ENCODE peak calls at places on chromosomes 16 and 17, in ten cellular contexts. One of them, this sample, is unnamed.

GRCh38 chr17:43200127-43200526 is 11.5 kb upstream of the TMEM106A start:
- DNase-seq in OCI-M1: no peak
- DNase-seq in NCI-H1105: no peak
- DNase-seq in left colon: no peak
- DNase-seq in T-helper 2 cell: no peak
- DNase-seq in stomach: no peak
- DNase-seq in stimulated activated CD4-positive, alpha-beta T cell treated with anti-CD3 and anti-CD28 coated beads, TNF-alpha, amount 100 ng/mL, for 4 hours: no peak
- DNase-seq in HTR-8/SVneo: no peak
- DNase-seq in lower leg skin: no peak
- DNase-seq in psoas muscle: no peak
- DNase-seq in this sample: no peak

GRCh38 chr16:27977966-27978365 is 85.5 kb downstream of the GSG1L start:
- DNase-seq in lower leg skin: peak
- DNase-seq in T-helper 2 cell: no peak
- DNase-seq in OCI-M1: peak
- DNase-seq in left colon: no peak
- DNase-seq in psoas muscle: no peak
- DNase-seq in stomach: no peak
- DNase-seq in stimulated activated CD4-positive, alpha-beta T cell treated with anti-CD3 and anti-CD28 coated beads, TNF-alpha, amount 100 ng/mL, for 4 hours: no peak
- DNase-seq in HTR-8/SVneo: no peak
- DNase-seq in NCI-H1105: no peak
- DNase-seq in this sample: no peak

GRCh38 chr17:8222630-8223355 is 12.4 kb upstream of the AURKB start:
- DNase-seq in T-helper 2 cell: peak
- DNase-seq in NCI-H1105: peak
- DNase-seq in HTR-8/SVneo: peak
- DNase-seq in left colon: peak
- DNase-seq in OCI-M1: peak
- DNase-seq in stimulated activated CD4-positive, alpha-beta T cell treated with anti-CD3 and anti-CD28 coated beads, TNF-alpha, amount 100 ng/mL, for 4 hours: peak
- DNase-seq in psoas muscle: peak
- DNase-seq in stomach: peak
- DNase-seq in lower leg skin: peak
- DNase-seq in this sample: peak

GRCh38 chr16:27097671-27098275 is 31.0 kb downstream of the C16orf82 start:
- DNase-seq in lower leg skin: peak
- DNase-seq in HTR-8/SVneo: no peak
- DNase-seq in OCI-M1: no peak
- DNase-seq in psoas muscle: peak
- DNase-seq in stimulated activated CD4-positive, alpha-beta T cell treated with anti-CD3 and anti-CD28 coated beads, TNF-alpha, amount 100 ng/mL, for 4 hours: no peak
- DNase-seq in stomach: no peak
- DNase-seq in T-helper 2 cell: no peak
- DNase-seq in NCI-H1105: no peak
- DNase-seq in left colon: peak
- DNase-seq in this sample: no peak

GRCh38 chr17:43952724-43953666 is 745 bp downstream of the PYY start:
- DNase-seq in left colon: no peak
- DNase-seq in stomach: no peak
- DNase-seq in OCI-M1: no peak
- DNase-seq in NCI-H1105: no peak
- DNase-seq in T-helper 2 cell: no peak
- DNase-seq in HTR-8/SVneo: no peak
- DNase-seq in lower leg skin: no peak
- DNase-seq in stimulated activated CD4-positive, alpha-beta T cell treated with anti-CD3 and anti-CD28 coated beads, TNF-alpha, amount 100 ng/mL, for 4 hours: no peak
- DNase-seq in psoas muscle: no peak
- DNase-seq in this sample: no peak

GRCh38 chr16:85969591-85969990 is 70.6 kb downstream of the IRF8 start:
- DNase-seq in HTR-8/SVneo: peak
- DNase-seq in OCI-M1: no peak
- DNase-seq in lower leg skin: no peak
- DNase-seq in left colon: no peak
- DNase-seq in T-helper 2 cell: no peak
- DNase-seq in psoas muscle: no peak
- DNase-seq in stomach: no peak
- DNase-seq in stimulated activated CD4-positive, alpha-beta T cell treated with anti-CD3 and anti-CD28 coated beads, TNF-alpha, amount 100 ng/mL, for 4 hours: no peak
- DNase-seq in NCI-H1105: no peak
- DNase-seq in this sample: no peak

GRCh38 chr17:70040336-70040735 is 34.7 kb upstream of the KCNJ16 start:
- DNase-seq in HTR-8/SVneo: no peak
- DNase-seq in NCI-H1105: no peak
- DNase-seq in left colon: no peak
- DNase-seq in stimulated activated CD4-positive, alpha-beta T cell treated with anti-CD3 and anti-CD28 coated beads, TNF-alpha, amount 100 ng/mL, for 4 hours: no peak
- DNase-seq in T-helper 2 cell: no peak
- DNase-seq in stomach: no peak
- DNase-seq in lower leg skin: no peak
- DNase-seq in OCI-M1: no peak
- DNase-seq in psoas muscle: no peak
- DNase-seq in this sample: no peak

GRCh38 chr17:35566955-35567354 is 6.3 kb upstream of the SLFN14 start:
- DNase-seq in stomach: no peak
- DNase-seq in left colon: peak
- DNase-seq in HTR-8/SVneo: no peak
- DNase-seq in lower leg skin: no peak
- DNase-seq in OCI-M1: no peak
- DNase-seq in T-helper 2 cell: no peak
- DNase-seq in NCI-H1105: no peak
- DNase-seq in psoas muscle: no peak
- DNase-seq in stimulated activated CD4-positive, alpha-beta T cell treated with anti-CD3 and anti-CD28 coated beads, TNF-alpha, amount 100 ng/mL, for 4 hours: no peak
- DNase-seq in this sample: no peak

GRCh38 chr17:56718515-56718914 is 115.2 kb downstream of the C17orf67 start:
- DNase-seq in left colon: no peak
- DNase-seq in lower leg skin: no peak
- DNase-seq in HTR-8/SVneo: no peak
- DNase-seq in stimulated activated CD4-positive, alpha-beta T cell treated with anti-CD3 and anti-CD28 coated beads, TNF-alpha, amount 100 ng/mL, for 4 hours: no peak
- DNase-seq in T-helper 2 cell: no peak
- DNase-seq in NCI-H1105: no peak
- DNase-seq in OCI-M1: no peak
- DNase-seq in stomach: no peak
- DNase-seq in psoas muscle: no peak
- DNase-seq in this sample: no peak

GRCh38 chr17:76132574-76133338 is 8.3 kb downstream of the FOXJ1 start:
- DNase-seq in HTR-8/SVneo: no peak
- DNase-seq in stimulated activated CD4-positive, alpha-beta T cell treated with anti-CD3 and anti-CD28 coated beads, TNF-alpha, amount 100 ng/mL, for 4 hours: no peak
- DNase-seq in OCI-M1: no peak
- DNase-seq in NCI-H1105: peak
- DNase-seq in psoas muscle: no peak
- DNase-seq in T-helper 2 cell: no peak
- DNase-seq in stomach: peak
- DNase-seq in lower leg skin: no peak
- DNase-seq in left colon: peak
- DNase-seq in this sample: peak

GRCh38 chr17:57619061-57619937 is 125.8 kb downstream of the CCDC182 start:
- DNase-seq in HTR-8/SVneo: peak
- DNase-seq in psoas muscle: no peak
- DNase-seq in stimulated activated CD4-positive, alpha-beta T cell treated with anti-CD3 and anti-CD28 coated beads, TNF-alpha, amount 100 ng/mL, for 4 hours: no peak
- DNase-seq in T-helper 2 cell: no peak
- DNase-seq in stomach: no peak
- DNase-seq in left colon: no peak
- DNase-seq in lower leg skin: no peak
- DNase-seq in OCI-M1: no peak
- DNase-seq in NCI-H1105: no peak
- DNase-seq in this sample: no peak

GRCh38 chr17:60106377-60107059 is 27.8 kb upstream of the HEATR6 start:
- DNase-seq in HTR-8/SVneo: no peak
- DNase-seq in psoas muscle: no peak
- DNase-seq in stomach: no peak
- DNase-seq in lower leg skin: no peak
- DNase-seq in left colon: no peak
- DNase-seq in OCI-M1: peak
- DNase-seq in NCI-H1105: no peak
- DNase-seq in stimulated activated CD4-positive, alpha-beta T cell treated with anti-CD3 and anti-CD28 coated beads, TNF-alpha, amount 100 ng/mL, for 4 hours: no peak
- DNase-seq in T-helper 2 cell: no peak
- DNase-seq in this sample: peak

GRCh38 chr16:74573622-74574021 is 33.3 kb downstream of the GLG1 start:
- DNase-seq in left colon: no peak
- DNase-seq in T-helper 2 cell: no peak
- DNase-seq in NCI-H1105: no peak
- DNase-seq in stomach: no peak
- DNase-seq in OCI-M1: no peak
- DNase-seq in lower leg skin: no peak
- DNase-seq in psoas muscle: no peak
- DNase-seq in HTR-8/SVneo: no peak
- DNase-seq in stimulated activated CD4-positive, alpha-beta T cell treated with anti-CD3 and anti-CD28 coated beads, TNF-alpha, amount 100 ng/mL, for 4 hours: no peak
- DNase-seq in this sample: no peak

GRCh38 chr17:28551421-28552186 is 820 bp downstream of the UNC119 start:
- DNase-seq in lower leg skin: no peak
- DNase-seq in stomach: no peak
- DNase-seq in HTR-8/SVneo: peak
- DNase-seq in OCI-M1: no peak
- DNase-seq in stimulated activated CD4-positive, alpha-beta T cell treated with anti-CD3 and anti-CD28 coated beads, TNF-alpha, amount 100 ng/mL, for 4 hours: no peak
- DNase-seq in T-helper 2 cell: no peak
- DNase-seq in psoas muscle: no peak
- DNase-seq in NCI-H1105: no peak
- DNase-seq in left colon: no peak
- DNase-seq in this sample: peak

GRCh38 chr17:45246338-45246737 is 15.6 kb downstream of the SPATA32 start:
- DNase-seq in T-helper 2 cell: no peak
- DNase-seq in HTR-8/SVneo: no peak
- DNase-seq in OCI-M1: no peak
- DNase-seq in stomach: no peak
- DNase-seq in NCI-H1105: no peak
- DNase-seq in psoas muscle: no peak
- DNase-seq in lower leg skin: no peak
- DNase-seq in stimulated activated CD4-positive, alpha-beta T cell treated with anti-CD3 and anti-CD28 coated beads, TNF-alpha, amount 100 ng/mL, for 4 hours: no peak
- DNase-seq in left colon: no peak
- DNase-seq in this sample: no peak

GRCh38 chr17:32486091-32486700 is 597 bp upstream of the CDK5R1 start:
- DNase-seq in OCI-M1: peak
- DNase-seq in HTR-8/SVneo: peak
- DNase-seq in T-helper 2 cell: peak
- DNase-seq in NCI-H1105: peak
- DNase-seq in left colon: peak
- DNase-seq in psoas muscle: peak
- DNase-seq in stomach: peak
- DNase-seq in lower leg skin: no peak
- DNase-seq in stimulated activated CD4-positive, alpha-beta T cell treated with anti-CD3 and anti-CD28 coated beads, TNF-alpha, amount 100 ng/mL, for 4 hours: peak
- DNase-seq in this sample: no peak

GRCh38 chr16:20598832-20599469 is 22.8 kb upstream of the ACSM2B start:
- DNase-seq in left colon: no peak
- DNase-seq in OCI-M1: peak
- DNase-seq in lower leg skin: no peak
- DNase-seq in stimulated activated CD4-positive, alpha-beta T cell treated with anti-CD3 and anti-CD28 coated beads, TNF-alpha, amount 100 ng/mL, for 4 hours: no peak
- DNase-seq in stomach: no peak
- DNase-seq in NCI-H1105: no peak
- DNase-seq in T-helper 2 cell: no peak
- DNase-seq in psoas muscle: no peak
- DNase-seq in HTR-8/SVneo: no peak
- DNase-seq in this sample: no peak

GRCh38 chr17:40540448-40540847 is 24.8 kb downstream of the CCR7 start:
- DNase-seq in T-helper 2 cell: peak
- DNase-seq in HTR-8/SVneo: no peak
- DNase-seq in stimulated activated CD4-positive, alpha-beta T cell treated with anti-CD3 and anti-CD28 coated beads, TNF-alpha, amount 100 ng/mL, for 4 hours: no peak
- DNase-seq in stomach: no peak
- DNase-seq in NCI-H1105: no peak
- DNase-seq in OCI-M1: no peak
- DNase-seq in psoas muscle: no peak
- DNase-seq in left colon: no peak
- DNase-seq in lower leg skin: no peak
- DNase-seq in this sample: no peak

GRCh38 chr17:81113158-81113724 is 52.1 kb upstream of the PVALEF start:
- DNase-seq in left colon: no peak
- DNase-seq in stimulated activated CD4-positive, alpha-beta T cell treated with anti-CD3 and anti-CD28 coated beads, TNF-alpha, amount 100 ng/mL, for 4 hours: no peak
- DNase-seq in T-helper 2 cell: no peak
- DNase-seq in OCI-M1: no peak
- DNase-seq in NCI-H1105: no peak
- DNase-seq in psoas muscle: peak
- DNase-seq in lower leg skin: no peak
- DNase-seq in HTR-8/SVneo: no peak
- DNase-seq in stomach: no peak
- DNase-seq in this sample: no peak

GRCh38 chr17:2395258-2396170 is 5.3 kb downstream of the MNT start:
- DNase-seq in HTR-8/SVneo: no peak
- DNase-seq in left colon: peak
- DNase-seq in OCI-M1: peak
- DNase-seq in psoas muscle: no peak
- DNase-seq in NCI-H1105: no peak
- DNase-seq in stomach: no peak
- DNase-seq in stimulated activated CD4-positive, alpha-beta T cell treated with anti-CD3 and anti-CD28 coated beads, TNF-alpha, amount 100 ng/mL, for 4 hours: no peak
- DNase-seq in lower leg skin: no peak
- DNase-seq in T-helper 2 cell: no peak
- DNase-seq in this sample: no peak

GRCh38 chr16:82995927-82996441 is 369.2 kb downstream of the CDH13 start:
- DNase-seq in stimulated activated CD4-positive, alpha-beta T cell treated with anti-CD3 and anti-CD28 coated beads, TNF-alpha, amount 100 ng/mL, for 4 hours: no peak
- DNase-seq in lower leg skin: no peak
- DNase-seq in stomach: no peak
- DNase-seq in OCI-M1: peak
- DNase-seq in HTR-8/SVneo: peak
- DNase-seq in NCI-H1105: no peak
- DNase-seq in left colon: peak
- DNase-seq in psoas muscle: no peak
- DNase-seq in T-helper 2 cell: no peak
- DNase-seq in this sample: peak

GRCh38 chr16:59971264-59971663 is 1237.1 kb upstream of the GOT2 start:
- DNase-seq in T-helper 2 cell: no peak
- DNase-seq in NCI-H1105: no peak
- DNase-seq in psoas muscle: no peak
- DNase-seq in stimulated activated CD4-positive, alpha-beta T cell treated with anti-CD3 and anti-CD28 coated beads, TNF-alpha, amount 100 ng/mL, for 4 hours: no peak
- DNase-seq in OCI-M1: no peak
- DNase-seq in HTR-8/SVneo: no peak
- DNase-seq in stomach: no peak
- DNase-seq in lower leg skin: no peak
- DNase-seq in left colon: no peak
- DNase-seq in this sample: no peak

GRCh38 chr17:77098884-77099545 is 41.8 kb upstream of the SEC14L1 start:
- DNase-seq in psoas muscle: no peak
- DNase-seq in stimulated activated CD4-positive, alpha-beta T cell treated with anti-CD3 and anti-CD28 coated beads, TNF-alpha, amount 100 ng/mL, for 4 hours: no peak
- DNase-seq in left colon: no peak
- DNase-seq in T-helper 2 cell: peak
- DNase-seq in lower leg skin: no peak
- DNase-seq in OCI-M1: peak
- DNase-seq in stomach: peak
- DNase-seq in HTR-8/SVneo: peak
- DNase-seq in NCI-H1105: no peak
- DNase-seq in this sample: no peak

GRCh38 chr16:86073103-86073625 is 174.2 kb downstream of the IRF8 start:
- DNase-seq in OCI-M1: no peak
- DNase-seq in T-helper 2 cell: no peak
- DNase-seq in lower leg skin: no peak
- DNase-seq in stimulated activated CD4-positive, alpha-beta T cell treated with anti-CD3 and anti-CD28 coated beads, TNF-alpha, amount 100 ng/mL, for 4 hours: no peak
- DNase-seq in psoas muscle: no peak
- DNase-seq in NCI-H1105: no peak
- DNase-seq in HTR-8/SVneo: no peak
- DNase-seq in stomach: no peak
- DNase-seq in left colon: no peak
- DNase-seq in this sample: no peak

GRCh38 chr17:72928454-72929136 is 163.9 kb downstream of the SLC39A11 start:
- DNase-seq in stimulated activated CD4-positive, alpha-beta T cell treated with anti-CD3 and anti-CD28 coated beads, TNF-alpha, amount 100 ng/mL, for 4 hours: no peak
- DNase-seq in lower leg skin: no peak
- DNase-seq in T-helper 2 cell: no peak
- DNase-seq in HTR-8/SVneo: no peak
- DNase-seq in stomach: no peak
- DNase-seq in NCI-H1105: no peak
- DNase-seq in OCI-M1: no peak
- DNase-seq in psoas muscle: no peak
- DNase-seq in left colon: no peak
- DNase-seq in this sample: no peak

GRCh38 chr16:28873543-28874201 is 4.6 kb upstream of the ATP2A1 start:
- DNase-seq in left colon: no peak
- DNase-seq in NCI-H1105: no peak
- DNase-seq in psoas muscle: no peak
- DNase-seq in OCI-M1: peak
- DNase-seq in HTR-8/SVneo: no peak
- DNase-seq in stomach: no peak
- DNase-seq in T-helper 2 cell: peak
- DNase-seq in stimulated activated CD4-positive, alpha-beta T cell treated with anti-CD3 and anti-CD28 coated beads, TNF-alpha, amount 100 ng/mL, for 4 hours: peak
- DNase-seq in lower leg skin: no peak
- DNase-seq in this sample: peak

GRCh38 chr17:14351493-14351892 is 50.6 kb downstream of the HS3ST3B1 start:
- DNase-seq in NCI-H1105: no peak
- DNase-seq in left colon: no peak
- DNase-seq in psoas muscle: no peak
- DNase-seq in stimulated activated CD4-positive, alpha-beta T cell treated with anti-CD3 and anti-CD28 coated beads, TNF-alpha, amount 100 ng/mL, for 4 hours: no peak
- DNase-seq in HTR-8/SVneo: no peak
- DNase-seq in T-helper 2 cell: no peak
- DNase-seq in OCI-M1: no peak
- DNase-seq in lower leg skin: no peak
- DNase-seq in stomach: no peak
- DNase-seq in this sample: no peak

GRCh38 chr16:87226926-87227650 is 90.1 kb downstream of the C16orf95 start:
- DNase-seq in stimulated activated CD4-positive, alpha-beta T cell treated with anti-CD3 and anti-CD28 coated beads, TNF-alpha, amount 100 ng/mL, for 4 hours: no peak
- DNase-seq in T-helper 2 cell: no peak
- DNase-seq in NCI-H1105: no peak
- DNase-seq in HTR-8/SVneo: no peak
- DNase-seq in lower leg skin: peak
- DNase-seq in stomach: no peak
- DNase-seq in OCI-M1: no peak
- DNase-seq in left colon: no peak
- DNase-seq in psoas muscle: peak
- DNase-seq in this sample: peak

This sample was measured in SJSA1.